ENCODE peak calls at places on chromosomes 13 and 19, in seven cellular contexts. S is mesendoderm, B is uterus, H is upper lobe of left lung, L is cardiac fibroblast, W is fibroblast of lung, K is GM23338. A is an unnamed sample.

GRCh38 chr13:104740616-104741222 is 1674.5 kb upstream of the SLC10A2 start:
- DNase-seq in L (no peak), S (no peak), W (no peak), B (no peak), K (no peak), H (no peak), A (no peak)

GRCh38 chr13:112880976-112881540 is 88.0 kb upstream of the MCF2L start:
- DNase-seq in W (no peak), K (no peak), H (peak), L (no peak), B (no peak), S (no peak), A (no peak)

GRCh38 chr19:8261881-8262280 is 46.3 kb downstream of the CD320 start:
- DNase-seq in H (no peak), S (no peak), W (no peak), K (no peak), B (no peak), L (no peak), A (no peak)

GRCh38 chr19:4533334-4533733 is 1.7 kb downstream of the PLIN5 start:
- DNase-seq in W (no peak), K (no peak), L (no peak), H (no peak), B (no peak), S (no peak), A (no peak)

GRCh38 chr19:44812142-44812718 is 3.3 kb downstream of the BCAM start:
- DNase-seq in K (no peak), B (no peak), L (no peak), S (no peak), W (no peak), H (no peak), A (no peak)

GRCh38 chr13:93450226-93450625 is 223.6 kb downstream of the GPC6 start:
- DNase-seq in H (no peak), B (no peak), S (no peak), K (no peak), L (peak), W (peak), A (peak)

GRCh38 chr19:38175422-38175821 is 48.6 kb downstream of the DPF1 start:
- DNase-seq in H (no peak), L (no peak), K (no peak), B (no peak), W (no peak), S (no peak), A (no peak)

GRCh38 chr13:39148513-39148961 is 110.3 kb downstream of the NHLRC3 start:
- DNase-seq in K (no peak), S (peak), H (no peak), W (peak), B (no peak), L (peak), A (peak)

GRCh38 chr13:113458218-113459065 is 5.2 kb upstream of the ADPRHL1 start:
- DNase-seq in B (no peak), W (peak), L (no peak), H (no peak), K (peak), S (peak), A (no peak)

GRCh38 chr13:32911506-32911905 is 104.7 kb upstream of the KL start:
- DNase-seq in W (peak), K (peak), H (no peak), S (peak), L (peak), B (no peak), A (no peak)

GRCh38 chr13:100022798-100023197 is 41.2 kb downstream of the ZIC2 start:
- DNase-seq in L (peak), B (no peak), S (no peak), H (no peak), W (no peak), K (no peak), A (no peak)

GRCh38 chr13:79782541-79783216 is 301.7 kb downstream of the NDFIP2 start:
- DNase-seq in H (peak), B (no peak), L (peak), K (peak), W (peak), S (peak), A (peak)

GRCh38 chr19:530133-531008 is 1.2 kb upstream of the CDC34 start:
- DNase-seq in H (no peak), B (peak), K (no peak), S (no peak), L (no peak), W (no peak), A (no peak)

GRCh38 chr19:46689358-46689757 is 27.6 kb downstream of the PRKD2 start:
- DNase-seq in B (no peak), H (no peak), S (no peak), L (no peak), K (no peak), W (no peak), A (no peak)

GRCh38 chr19:51277112-51277511 is 26.2 kb downstream of the SIGLECL1 start:
- DNase-seq in W (no peak), B (no peak), H (no peak), L (no peak), K (no peak), S (no peak), A (no peak)
- H3K4me3 ChIP-seq in W (no peak), B (no peak), H (no peak), L (no peak), K (no peak), S (no peak), A (no peak)

DNA sequence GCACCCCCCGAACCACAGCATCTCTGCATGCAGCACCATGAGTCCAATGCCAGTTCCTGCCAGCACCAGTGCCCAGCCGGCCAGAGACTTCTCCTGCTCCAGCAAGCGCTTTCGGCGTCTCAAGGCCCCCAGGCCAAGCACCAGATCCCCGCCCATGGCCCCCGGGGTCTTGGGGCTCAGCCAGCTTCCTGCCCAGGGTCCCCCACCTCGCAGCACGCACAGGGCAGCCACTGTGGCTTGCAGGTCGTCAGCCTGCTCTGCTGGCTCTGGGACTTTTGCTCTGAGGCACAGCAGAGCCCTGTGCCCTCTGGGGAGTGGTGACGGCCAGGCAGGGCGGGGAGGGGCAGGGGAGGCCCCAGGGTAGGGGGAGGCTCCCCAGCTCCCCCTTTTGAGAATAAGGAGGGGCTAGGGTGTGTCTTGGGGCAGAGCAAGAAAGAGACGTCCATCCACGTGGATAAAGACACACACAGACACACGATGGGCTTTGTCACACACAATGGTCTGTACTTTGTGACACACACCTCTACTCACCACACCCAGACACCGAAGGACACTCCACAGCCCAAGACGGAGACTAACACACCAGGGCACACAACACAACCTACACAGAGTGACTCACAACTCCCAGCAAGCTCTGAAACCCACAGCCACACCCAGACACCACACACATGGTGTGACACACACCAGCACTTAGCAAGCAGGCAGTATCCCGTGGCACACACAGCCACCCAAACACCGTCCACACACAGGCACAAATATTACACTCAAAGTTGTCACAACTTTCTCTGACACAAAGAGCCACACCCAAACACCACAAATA is at the start of gene KCNN4:
- DNase-seq in L (peak), W (peak), K (no peak), H (no peak), B (no peak), S (no peak), A (no peak)
- H3K4me3 ChIP-seq in L (no peak), W (no peak), K (no peak), H (peak), B (no peak), S (no peak), A (no peak)

GRCh38 chr19:11293468-11294389 is 2.2 kb upstream of the TSPAN16 start:
- DNase-seq in B (peak), L (peak), S (peak), W (peak), K (peak), H (peak), A (peak)
- H3K4me3 ChIP-seq in B (no peak), L (no peak), S (no peak), W (no peak), K (peak), H (peak), A (peak)

DNA sequence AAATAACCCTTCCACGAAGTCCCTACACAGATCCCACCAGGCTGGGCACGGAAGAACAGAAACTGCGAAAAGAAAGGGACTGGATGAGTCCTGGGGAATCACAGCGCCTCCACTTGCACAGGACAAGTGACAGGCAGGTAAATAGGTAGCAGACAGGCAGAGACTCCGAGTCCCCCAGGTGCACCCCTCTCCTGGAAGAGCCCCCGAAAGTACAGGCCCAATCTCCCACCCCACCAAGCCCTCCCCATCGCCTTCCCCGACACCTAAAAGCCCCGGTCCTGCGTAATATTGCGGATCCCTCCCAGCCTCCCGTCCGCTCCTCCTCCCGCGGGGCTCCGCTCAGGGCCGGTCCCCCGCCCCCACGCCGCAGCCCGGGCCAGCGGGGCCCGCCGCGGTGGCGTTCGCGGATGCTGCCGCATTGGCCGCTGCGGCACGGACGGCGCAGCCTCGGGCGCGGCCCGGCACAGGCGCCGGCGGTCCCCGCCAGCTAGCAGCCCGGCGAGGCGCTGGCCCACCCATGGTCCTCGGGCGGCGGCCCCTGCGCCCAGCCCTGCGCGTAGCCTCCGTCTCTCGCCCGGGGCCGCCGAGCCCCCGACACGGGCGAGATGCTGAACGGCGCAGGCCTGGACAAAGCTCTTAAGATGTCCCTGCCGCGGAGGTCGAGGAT is at the start of gene ATP8A2:
- DNase-seq in H (no peak), L (no peak), K (peak), B (no peak), W (no peak), S (peak), A (no peak)
- H3K4me3 ChIP-seq in H (peak), L (peak), K (peak), B (no peak), W (no peak), S (peak), A (peak)

GRCh38 chr19:51125421-51126075 is 842 bp downstream of the SIGLEC9 start:
- DNase-seq in B (no peak), L (no peak), K (no peak), S (no peak), H (peak), W (no peak), A (no peak)
- H3K4me3 ChIP-seq in B (no peak), L (no peak), K (no peak), S (no peak), H (peak), W (no peak), A (no peak)

GRCh38 chr19:40278361-40279045 is 6.6 kb downstream of the AKT2 start:
- DNase-seq in W (no peak), H (no peak), K (no peak), B (peak), L (no peak), S (no peak), A (no peak)
- H3K4me3 ChIP-seq in W (no peak), H (no peak), K (no peak), B (peak), L (peak), S (no peak), A (no peak)